ENCODE peak calls at places on chromosomes 11 and 22, in six cellular contexts. F, A, N, O, E and S are unnamed samples.

GRCh38 chr11:34235189-34235588 is 122.6 kb downstream of the ABTB2 start:
- DNase-seq in A (no peak), E (no peak), O (no peak), F (no peak), N (no peak), S (no peak)

GRCh38 chr22:50250555-50251471 is at the start of gene HDAC10:
- DNase-seq in A (no peak), O (peak; percentile 55), E (no peak), N (no peak), F (peak; percentile 92), S (peak; percentile 88)

GRCh38 chr11:50379484-50379883 is 346.8 kb downstream of the OR4C45 start:
- DNase-seq in F (no peak), O (no peak), E (no peak), A (no peak), N (no peak), S (no peak)

GRCh38 chr22:38861170-38861874 is 10.7 kb downstream of the CBX6 start:
- DNase-seq in F (no peak), A (no peak), N (no peak), O (no peak), E (no peak), S (peak; percentile 64)

GRCh38 chr22:50603511-50604255 is 3.1 kb downstream of the MAPK8IP2 start:
- DNase-seq in N (no peak), F (peak; percentile 61), O (no peak), A (no peak), E (no peak), S (no peak)

GRCh38 chr11:114296190-114296978 is at the start of gene NNMT:
- DNase-seq in E (peak; percentile 91), A (no peak), N (peak; percentile 62), F (peak; percentile 94), O (peak; percentile 60), S (peak; percentile 90)

GRCh38 chr11:113114452-113115027 is 153.3 kb downstream of the NCAM1 start:
- DNase-seq in F (peak; percentile 76), A (peak; percentile 10), E (no peak), O (peak; percentile 47), N (peak; percentile 12), S (peak; percentile 71)

GRCh38 chr11:46675288-46675851 is 25.0 kb downstream of the ARHGAP1 start:
- DNase-seq in A (no peak), E (peak; percentile 78), N (no peak), O (peak; percentile 72), F (no peak), S (peak; percentile 90)